ENCODE peak calls at places on chromosomes 4 and X, in seven cellular contexts. U, D, C, R, N, G and M are unnamed samples. For H3K4me1, the result is how much of the 10 kb centered on the place peaks cover.

GRCh38 chr4:77845929-77846328 is 16.7 kb upstream of the MRPL1 start:
- DNase-seq in U (no peak), D (no peak), C (no peak), R (no peak), N (no peak), G (no peak), M (no peak)

GRCh38 chr4:110049951-110050925 is 137.6 kb downstream of the EGF start:
- DNase-seq in U (no peak), D (no peak), C (peak), R (no peak), N (peak), G (peak), M (no peak)

GRCh38 chr4:38867478-38868054 is at the start of gene FAM114A1:
- DNase-seq in U (peak), D (peak), C (peak), R (peak), N (no peak), G (peak), M (peak)

GRCh38 chr4:12697970-12698369 is 786.2 kb downstream of the RAB28 start:
- DNase-seq in U (no peak), D (no peak), C (no peak), R (no peak), N (no peak), G (no peak), M (no peak)

GRCh38 chrX:47351706-47352105 is 18.7 kb upstream of the ZNF157 start:
- DNase-seq in U (no peak), D (no peak), C (no peak), R (no peak), N (no peak), G (peak), M (no peak)

GRCh38 chr4:141473952-141474351 is 162.4 kb upstream of the IL15 start:
- DNase-seq in U (no peak), D (no peak), C (no peak), R (no peak), N (no peak), G (peak), M (no peak)

GRCh38 chr4:173434226-173434625 is 35.3 kb upstream of the SCRG1 start:
- DNase-seq in U (no peak), D (no peak), C (no peak), R (no peak), N (no peak), G (no peak), M (no peak)

GRCh38 chr4:137635108-137635507 is 102.8 kb upstream of the PCDH18 start:
- DNase-seq in U (no peak), D (no peak), C (no peak), R (no peak), N (no peak), G (peak), M (no peak)

GRCh38 chrX:69136546-69137331 is 28.5 kb downstream of the PJA1 start:
- DNase-seq in U (no peak), D (no peak), C (no peak), R (no peak), N (no peak), G (no peak), M (peak)

GRCh38 chrX:13101439-13102139 is 57.2 kb upstream of the FAM9C start:
- DNase-seq in U (peak), D (peak), C (peak), R (peak), N (no peak), G (peak), M (no peak)

GRCh38 chr4:88720749-88721428 is 23.3 kb upstream of the NAP1L5 start:
- DNase-seq in U (no peak), D (no peak), C (no peak), R (no peak), N (no peak), G (no peak), M (peak)

GRCh38 chrX:16737024-16737423 is 17.6 kb downstream of the SYAP1 start:
- DNase-seq in U (no peak), D (no peak), C (no peak), R (no peak), N (no peak), G (no peak), M (no peak)

GRCh38 chr4:122050836-122051235 is 99.0 kb upstream of the TRPC3 start:
- DNase-seq in U (no peak), D (no peak), C (no peak), R (no peak), N (no peak), G (no peak), M (no peak)

GRCh38 chr4:82357640-82358039 is 16.2 kb downstream of the HNRNPD start:
- DNase-seq in U (no peak), D (no peak), C (no peak), R (no peak), N (no peak), G (no peak), M (no peak)

GRCh38 chr4:82363896-82364487 is 9.8 kb downstream of the HNRNPD start:
- DNase-seq in U (no peak), D (no peak), C (no peak), R (no peak), N (no peak), G (no peak), M (no peak)

GRCh38 chr4:82358773-82359324 is 14.9 kb downstream of the HNRNPD start:
- DNase-seq in U (no peak), D (no peak), C (no peak), R (no peak), N (no peak), G (no peak), M (no peak)

GRCh38 chr4:82360298-82361177 is 13.3 kb downstream of the HNRNPD start:
- DNase-seq in U (no peak), D (no peak), C (no peak), R (no peak), N (no peak), G (peak), M (peak)

DNA sequence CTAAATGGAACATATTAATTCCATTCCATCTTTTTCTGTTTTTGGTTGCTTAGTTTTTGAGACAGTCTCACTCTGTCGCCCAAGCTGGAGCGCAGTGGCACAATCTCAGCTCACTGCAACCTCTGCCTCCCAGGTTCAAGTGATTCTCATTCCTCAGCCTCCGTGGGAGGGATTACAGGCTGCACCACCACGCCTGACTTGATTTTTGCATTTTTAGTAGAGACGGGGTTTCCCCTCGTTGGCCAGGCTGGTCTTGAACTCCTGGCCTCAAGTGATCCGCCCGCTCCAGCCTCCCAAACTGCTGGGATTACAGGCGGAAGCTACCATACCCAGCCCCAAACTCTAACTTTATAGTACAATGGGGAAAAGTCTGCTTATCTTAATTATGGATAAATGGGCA is 11.2 kb downstream of the HNRNPD start:
- DNase-seq in U (no peak), D (no peak), C (no peak), R (no peak), N (no peak), G (no peak), M (no peak)
- H3K4me1 ChIP-seq in U (under half), D (half or more), C (under half), R (half or more), N (half or more), G (under half), M (under half)

DNA sequence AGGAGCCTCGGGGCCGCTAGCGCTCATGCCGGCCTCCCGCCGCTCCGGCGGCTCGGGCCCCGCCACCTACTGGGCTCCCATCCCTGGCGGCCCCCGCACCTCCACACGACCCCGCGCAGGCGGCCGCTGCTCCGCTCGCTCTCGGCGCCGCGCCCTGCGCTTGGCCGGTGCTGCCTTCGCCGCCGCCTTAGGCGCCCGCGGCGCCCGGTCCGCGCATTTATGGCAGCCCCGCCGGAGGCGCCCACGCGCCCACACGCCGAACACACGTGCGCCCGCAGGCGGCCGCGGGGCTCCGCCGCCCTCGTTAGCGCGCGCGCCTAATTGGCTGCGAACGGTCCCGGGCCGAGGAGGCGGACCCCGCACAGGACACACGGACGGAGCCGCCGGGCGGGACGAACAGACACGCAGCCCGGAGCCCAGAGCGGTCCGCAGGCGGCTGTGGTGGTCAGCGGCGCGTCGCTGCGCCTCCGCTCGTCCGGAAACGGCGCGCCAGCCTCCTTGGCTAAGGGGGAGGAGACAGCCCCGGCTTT is at the start of gene NKX1-1:
- DNase-seq in U (no peak), D (no peak), C (no peak), R (no peak), N (no peak), G (no peak), M (peak)
- H3K4me1 ChIP-seq in U (under half), D (under half), C (under half), R (half or more), N (under half), G (under half), M (under half)

GRCh38 chrX:115712484-115712883 is 151.5 kb downstream of the PLS3 start:
- DNase-seq in U (no peak), D (no peak), C (no peak), R (no peak), N (no peak), G (no peak), M (no peak)

GRCh38 chrX:115713465-115713864 is 152.5 kb downstream of the PLS3 start:
- DNase-seq in U (no peak), D (no peak), C (no peak), R (no peak), N (no peak), G (no peak), M (peak)

GRCh38 chrX:115709039-115709438 is 148.1 kb downstream of the PLS3 start:
- DNase-seq in U (no peak), D (no peak), C (no peak), R (no peak), N (no peak), G (no peak), M (no peak)
- H3K4me1 ChIP-seq in U (under half), D (under half), C (under half), R (under half), N (under half), G (under half), M (under half)

GRCh38 chr4:138804705-138805104 is 210.9 kb upstream of the NOCT start:
- DNase-seq in U (no peak), D (no peak), C (no peak), R (no peak), N (no peak), G (peak), M (no peak)
- H3K4me1 ChIP-seq in U (under half), D (under half), C (under half), R (under half), N (under half), G (under half), M (under half)

GRCh38 chrX:19879181-19879580 is 8.2 kb downstream of the SH3KBP1 start:
- DNase-seq in U (no peak), D (no peak), C (no peak), R (no peak), N (no peak), G (no peak), M (no peak)
- H3K4me1 ChIP-seq in U (under half), D (under half), C (under half), R (under half), N (under half), G (under half), M (under half)